ENCODE peak calls at places on chromosomes 2 and 18, in nine cellular contexts. One of them, this sample, is unnamed.

GRCh38 chr2:72325592-72326422 is 178.1 kb upstream of the CYP26B1 start:
- DNase-seq in breast epithelium: no peak
- DNase-seq in SK-N-SH: no peak
- DNase-seq in prostate gland: no peak
- DNase-seq in suprapubic skin: no peak
- DNase-seq in GM23338: peak
- DNase-seq in HepG2: peak
- DNase-seq in H1: peak
- DNase-seq in HL-60: no peak
- DNase-seq in this sample: no peak

GRCh38 chr18:35999925-36000324 is 27.4 kb downstream of the RMP24 start:
- DNase-seq in breast epithelium: no peak
- DNase-seq in SK-N-SH: no peak
- DNase-seq in prostate gland: no peak
- DNase-seq in suprapubic skin: no peak
- DNase-seq in GM23338: no peak
- DNase-seq in HepG2: no peak
- DNase-seq in H1: no peak
- DNase-seq in HL-60: no peak
- DNase-seq in this sample: no peak

GRCh38 chr2:127586136-127586535 is 50.7 kb downstream of the MYO7B start:
- DNase-seq in breast epithelium: no peak
- DNase-seq in SK-N-SH: no peak
- DNase-seq in prostate gland: no peak
- DNase-seq in suprapubic skin: no peak
- DNase-seq in GM23338: no peak
- DNase-seq in HepG2: no peak
- DNase-seq in H1: no peak
- DNase-seq in HL-60: no peak
- DNase-seq in this sample: no peak

GRCh38 chr2:4507706-4508105 is 804.3 kb downstream of the DCDC2C start:
- DNase-seq in breast epithelium: no peak
- DNase-seq in SK-N-SH: no peak
- DNase-seq in prostate gland: no peak
- DNase-seq in suprapubic skin: no peak
- DNase-seq in GM23338: no peak
- DNase-seq in HepG2: no peak
- DNase-seq in H1: no peak
- DNase-seq in HL-60: no peak
- DNase-seq in this sample: no peak

GRCh38 chr2:172178035-172178434 is 75.3 kb upstream of the DLX2 start:
- DNase-seq in breast epithelium: no peak
- DNase-seq in SK-N-SH: no peak
- DNase-seq in prostate gland: no peak
- DNase-seq in suprapubic skin: no peak
- DNase-seq in GM23338: no peak
- DNase-seq in HepG2: no peak
- DNase-seq in H1: no peak
- DNase-seq in HL-60: no peak
- DNase-seq in this sample: no peak

GRCh38 chr18:42048150-42048549 is 93.1 kb downstream of the PIK3C3 start:
- DNase-seq in breast epithelium: no peak
- DNase-seq in SK-N-SH: no peak
- DNase-seq in prostate gland: no peak
- DNase-seq in suprapubic skin: no peak
- DNase-seq in GM23338: no peak
- DNase-seq in HepG2: peak
- DNase-seq in H1: no peak
- DNase-seq in HL-60: peak
- DNase-seq in this sample: no peak

GRCh38 chr2:44335806-44336538 is 25.3 kb downstream of the PREPL start:
- DNase-seq in breast epithelium: no peak
- DNase-seq in SK-N-SH: no peak
- DNase-seq in prostate gland: no peak
- DNase-seq in suprapubic skin: no peak
- DNase-seq in GM23338: no peak
- DNase-seq in HepG2: no peak
- DNase-seq in H1: no peak
- DNase-seq in HL-60: no peak
- DNase-seq in this sample: no peak

GRCh38 chr2:144522741-144523605 is 3.1 kb upstream of the ZEB2 start:
- DNase-seq in breast epithelium: no peak
- DNase-seq in SK-N-SH: peak
- DNase-seq in prostate gland: no peak
- DNase-seq in suprapubic skin: peak
- DNase-seq in GM23338: peak
- DNase-seq in HepG2: no peak
- DNase-seq in H1: peak
- DNase-seq in HL-60: no peak
- DNase-seq in this sample: peak

GRCh38 chr2:19576411-19576810 is 218.0 kb upstream of the OSR1 start:
- DNase-seq in breast epithelium: no peak
- DNase-seq in SK-N-SH: no peak
- DNase-seq in prostate gland: no peak
- DNase-seq in suprapubic skin: no peak
- DNase-seq in GM23338: no peak
- DNase-seq in HepG2: no peak
- DNase-seq in H1: no peak
- DNase-seq in HL-60: no peak
- DNase-seq in this sample: no peak

GRCh38 chr2:45885111-45885685 is 233.7 kb downstream of the PRKCE start:
- DNase-seq in breast epithelium: no peak
- DNase-seq in SK-N-SH: peak
- DNase-seq in prostate gland: no peak
- DNase-seq in suprapubic skin: no peak
- DNase-seq in GM23338: no peak
- DNase-seq in HepG2: no peak
- DNase-seq in H1: no peak
- DNase-seq in HL-60: no peak
- DNase-seq in this sample: no peak

GRCh38 chr2:224023188-224023587 is 15.9 kb downstream of the SERPINE2 start:
- DNase-seq in breast epithelium: no peak
- DNase-seq in SK-N-SH: no peak
- DNase-seq in prostate gland: peak
- DNase-seq in suprapubic skin: no peak
- DNase-seq in GM23338: no peak
- DNase-seq in HepG2: peak
- DNase-seq in H1: no peak
- DNase-seq in HL-60: no peak
- DNase-seq in this sample: no peak

GRCh38 chr2:137221797-137222492 is 456.6 kb downstream of the THSD7B start:
- DNase-seq in breast epithelium: no peak
- DNase-seq in SK-N-SH: no peak
- DNase-seq in prostate gland: no peak
- DNase-seq in suprapubic skin: no peak
- DNase-seq in GM23338: no peak
- DNase-seq in HepG2: no peak
- DNase-seq in H1: no peak
- DNase-seq in HL-60: no peak
- DNase-seq in this sample: no peak
- H3K27ac ChIP-seq in breast epithelium: no peak
- H3K27ac ChIP-seq in SK-N-SH: no peak
- H3K27ac ChIP-seq in prostate gland: no peak
- H3K27ac ChIP-seq in suprapubic skin: no peak
- H3K27ac ChIP-seq in GM23338: no peak
- H3K27ac ChIP-seq in HepG2: no peak
- H3K27ac ChIP-seq in H1: no peak
- H3K27ac ChIP-seq in HL-60: no peak
- H3K27ac ChIP-seq in this sample: no peak

GRCh38 chr2:122218596-122218995 is 463.1 kb downstream of the TSN start:
- DNase-seq in breast epithelium: no peak
- DNase-seq in SK-N-SH: no peak
- DNase-seq in prostate gland: no peak
- DNase-seq in suprapubic skin: no peak
- DNase-seq in GM23338: no peak
- DNase-seq in HepG2: no peak
- DNase-seq in H1: no peak
- DNase-seq in HL-60: no peak
- DNase-seq in this sample: no peak

GRCh38 chr2:122219504-122219903 is 464.1 kb downstream of the TSN start:
- DNase-seq in breast epithelium: no peak
- DNase-seq in SK-N-SH: no peak
- DNase-seq in prostate gland: no peak
- DNase-seq in suprapubic skin: no peak
- DNase-seq in GM23338: no peak
- DNase-seq in HepG2: no peak
- DNase-seq in H1: no peak
- DNase-seq in HL-60: no peak
- DNase-seq in this sample: no peak

GRCh38 chr2:122216901-122217300 is 461.4 kb downstream of the TSN start:
- DNase-seq in breast epithelium: no peak
- DNase-seq in SK-N-SH: no peak
- DNase-seq in prostate gland: no peak
- DNase-seq in suprapubic skin: no peak
- DNase-seq in GM23338: no peak
- DNase-seq in HepG2: no peak
- DNase-seq in H1: no peak
- DNase-seq in HL-60: no peak
- DNase-seq in this sample: no peak

DNA sequence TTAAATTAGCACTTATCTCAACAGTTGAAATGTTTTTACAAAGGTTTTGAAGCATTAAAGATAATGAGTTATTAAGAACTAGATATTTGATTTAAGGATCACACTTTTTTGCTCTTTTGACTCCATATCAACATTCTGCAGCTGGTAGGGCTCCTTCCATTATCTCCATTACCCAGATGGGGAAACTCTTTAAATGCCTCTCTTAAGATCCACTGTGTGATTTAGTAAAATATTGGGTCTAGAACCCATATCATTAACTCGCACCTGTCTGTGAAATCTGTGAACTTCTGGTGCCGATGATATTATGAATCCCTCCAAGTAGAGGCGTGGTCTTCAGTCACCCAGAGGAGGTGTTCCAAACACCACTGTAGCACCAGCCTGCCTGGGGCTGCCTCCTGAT is 466.2 kb downstream of the TSN start:
- DNase-seq in breast epithelium: no peak
- DNase-seq in SK-N-SH: no peak
- DNase-seq in prostate gland: no peak
- DNase-seq in suprapubic skin: no peak
- DNase-seq in GM23338: no peak
- DNase-seq in HepG2: no peak
- DNase-seq in H1: no peak
- DNase-seq in HL-60: no peak
- DNase-seq in this sample: no peak
- TF ChIP-seq POLR2AphosphoS5 in breast epithelium: no peak
- TF ChIP-seq POLR2AphosphoS5 in SK-N-SH: no peak
- TF ChIP-seq POLR2AphosphoS5 in prostate gland: no peak
- TF ChIP-seq POLR2AphosphoS5 in suprapubic skin: no peak
- TF ChIP-seq POLR2AphosphoS5 in GM23338: no peak
- TF ChIP-seq POLR2AphosphoS5 in HepG2: no peak
- TF ChIP-seq POLR2AphosphoS5 in H1: no peak
- TF ChIP-seq POLR2AphosphoS5 in HL-60: no peak
- TF ChIP-seq POLR2AphosphoS5 in this sample: no peak

GRCh38 chr18:23614891-23615290 is 28.6 kb upstream of the NPC1 start:
- DNase-seq in breast epithelium: no peak
- DNase-seq in SK-N-SH: no peak
- DNase-seq in prostate gland: no peak
- DNase-seq in suprapubic skin: no peak
- DNase-seq in GM23338: no peak
- DNase-seq in HepG2: no peak
- DNase-seq in H1: no peak
- DNase-seq in HL-60: no peak
- DNase-seq in this sample: no peak
- H3K4me3 ChIP-seq in breast epithelium: no peak
- H3K4me3 ChIP-seq in SK-N-SH: no peak
- H3K4me3 ChIP-seq in prostate gland: no peak
- H3K4me3 ChIP-seq in suprapubic skin: no peak
- H3K4me3 ChIP-seq in GM23338: no peak
- H3K4me3 ChIP-seq in HepG2: no peak
- H3K4me3 ChIP-seq in H1: no peak
- H3K4me3 ChIP-seq in HL-60: no peak
- H3K4me3 ChIP-seq in this sample: no peak

GRCh38 chr2:160408205-160408561 is 85.4 kb downstream of the RBMS1 start:
- DNase-seq in breast epithelium: no peak
- DNase-seq in SK-N-SH: no peak
- DNase-seq in prostate gland: no peak
- DNase-seq in suprapubic skin: peak
- DNase-seq in GM23338: no peak
- DNase-seq in HepG2: no peak
- DNase-seq in H1: no peak
- DNase-seq in HL-60: no peak
- DNase-seq in this sample: no peak

GRCh38 chr2:160411167-160411566 is 82.4 kb downstream of the RBMS1 start:
- DNase-seq in breast epithelium: no peak
- DNase-seq in SK-N-SH: no peak
- DNase-seq in prostate gland: no peak
- DNase-seq in suprapubic skin: no peak
- DNase-seq in GM23338: no peak
- DNase-seq in HepG2: no peak
- DNase-seq in H1: no peak
- DNase-seq in HL-60: peak
- DNase-seq in this sample: no peak

GRCh38 chr2:160409480-160409879 is 84.1 kb downstream of the RBMS1 start:
- DNase-seq in breast epithelium: no peak
- DNase-seq in SK-N-SH: no peak
- DNase-seq in prostate gland: no peak
- DNase-seq in suprapubic skin: no peak
- DNase-seq in GM23338: no peak
- DNase-seq in HepG2: no peak
- DNase-seq in H1: no peak
- DNase-seq in HL-60: no peak
- DNase-seq in this sample: no peak

GRCh38 chr2:160408575-160409291 is 84.9 kb downstream of the RBMS1 start:
- DNase-seq in breast epithelium: no peak
- DNase-seq in SK-N-SH: peak
- DNase-seq in prostate gland: no peak
- DNase-seq in suprapubic skin: no peak
- DNase-seq in GM23338: peak
- DNase-seq in HepG2: no peak
- DNase-seq in H1: no peak
- DNase-seq in HL-60: no peak
- DNase-seq in this sample: no peak

GRCh38 chr2:160411955-160412354 is 81.7 kb downstream of the RBMS1 start:
- DNase-seq in breast epithelium: no peak
- DNase-seq in SK-N-SH: no peak
- DNase-seq in prostate gland: no peak
- DNase-seq in suprapubic skin: no peak
- DNase-seq in GM23338: no peak
- DNase-seq in HepG2: no peak
- DNase-seq in H1: no peak
- DNase-seq in HL-60: no peak
- DNase-seq in this sample: no peak
- H3K27ac ChIP-seq in breast epithelium: peak
- H3K27ac ChIP-seq in SK-N-SH: peak
- H3K27ac ChIP-seq in prostate gland: no peak
- H3K27ac ChIP-seq in suprapubic skin: no peak
- H3K27ac ChIP-seq in GM23338: no peak
- H3K27ac ChIP-seq in HepG2: no peak
- H3K27ac ChIP-seq in H1: no peak
- H3K27ac ChIP-seq in HL-60: no peak
- H3K27ac ChIP-seq in this sample: peak

DNA sequence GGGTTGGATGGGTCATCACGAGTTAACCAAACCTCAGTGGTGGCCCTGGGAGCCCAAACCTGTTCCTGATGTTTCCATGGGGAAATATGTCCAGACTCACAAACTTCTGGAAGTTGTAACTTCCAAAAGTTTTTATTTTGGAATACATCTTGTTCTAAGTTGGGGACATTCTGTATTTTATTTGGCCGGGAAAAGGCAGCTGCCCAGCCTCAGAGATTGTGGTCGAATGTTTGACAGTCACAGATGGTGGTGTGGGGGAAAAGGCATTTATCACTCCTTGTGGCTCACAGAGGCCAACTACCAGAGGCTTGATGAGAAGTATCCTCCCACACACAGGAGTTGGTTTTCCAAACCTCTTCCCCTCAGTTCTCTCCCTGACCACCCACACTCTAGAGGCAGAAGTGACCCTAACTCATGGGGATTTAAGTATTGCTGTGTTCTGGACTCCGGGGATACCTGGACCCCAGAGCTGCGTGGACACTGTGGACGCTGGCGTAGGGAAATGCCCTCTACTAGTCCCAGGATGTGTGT is 124.7 kb upstream of the PPP1CB start:
- DNase-seq in breast epithelium: no peak
- DNase-seq in SK-N-SH: no peak
- DNase-seq in prostate gland: no peak
- DNase-seq in suprapubic skin: no peak
- DNase-seq in GM23338: no peak
- DNase-seq in HepG2: no peak
- DNase-seq in H1: no peak
- DNase-seq in HL-60: no peak
- DNase-seq in this sample: no peak
- TF ChIP-seq POLR2AphosphoS5 in breast epithelium: peak
- TF ChIP-seq POLR2AphosphoS5 in SK-N-SH: no peak
- TF ChIP-seq POLR2AphosphoS5 in prostate gland: peak
- TF ChIP-seq POLR2AphosphoS5 in suprapubic skin: no peak
- TF ChIP-seq POLR2AphosphoS5 in GM23338: no peak
- TF ChIP-seq POLR2AphosphoS5 in HepG2: no peak
- TF ChIP-seq POLR2AphosphoS5 in H1: no peak
- TF ChIP-seq POLR2AphosphoS5 in HL-60: no peak
- TF ChIP-seq POLR2AphosphoS5 in this sample: peak